ENCODE peak calls at places on chromosomes 13 and 19, in nine cellular contexts. I is H1, A is stomach, Q is ovary, Y is transverse colon, L is suprapubic skin, O is sigmoid colon, E is esophagus muscularis mucosa, G is upper lobe of left lung. P is an unnamed sample.

GRCh38 chr19:30222428-30222873 is 149.7 kb upstream of the ZNF536 start:
- DNase-seq in I (peak; percentile 90), A (no peak), Q (no peak), Y (no peak), L (peak; percentile 69), O (no peak), E (no peak), G (no peak), P (no peak)

GRCh38 chr13:41976491-41976890 is 15.6 kb upstream of the VWA8 start:
- DNase-seq in I (no peak), A (no peak), Q (no peak), Y (no peak), L (no peak), O (no peak), E (no peak), G (no peak), P (no peak)

GRCh38 chr19:49891393-49891792 is 5.3 kb downstream of the IL4I1 start:
- DNase-seq in I (no peak), A (no peak), Q (no peak), Y (no peak), L (no peak), O (no peak), E (no peak), G (no peak), P (no peak)

GRCh38 chr13:67351915-67352314 is 121.8 kb upstream of the PCDH9 start:
- DNase-seq in I (no peak), A (no peak), Q (no peak), Y (no peak), L (no peak), O (no peak), E (no peak), G (no peak), P (no peak)

GRCh38 chr19:50728084-50728737 is 5.0 kb downstream of the CLEC11A start:
- DNase-seq in I (peak; percentile 95), A (peak; percentile 43), Q (peak; percentile 89), Y (peak; percentile 42), L (peak; percentile 88), O (peak; percentile 91), E (no peak), G (peak; percentile 61), P (peak; percentile 62)

GRCh38 chr13:109602356-109602755 is 184.0 kb downstream of the IRS2 start:
- DNase-seq in I (no peak), A (no peak), Q (no peak), Y (no peak), L (no peak), O (no peak), E (no peak), G (no peak), P (no peak)

GRCh38 chr19:4533835-4534424 is 1.1 kb downstream of the PLIN5 start:
- DNase-seq in I (no peak), A (no peak), Q (no peak), Y (no peak), L (no peak), O (no peak), E (no peak), G (no peak), P (no peak)

GRCh38 chr13:30607908-30608307 is 9.8 kb upstream of the USPL1 start:
- DNase-seq in I (no peak), A (peak; percentile 34), Q (no peak), Y (peak; percentile 57), L (no peak), O (no peak), E (no peak), G (peak; percentile 80), P (no peak)

GRCh38 chr19:40080289-40080688 is 10.5 kb downstream of the ZNF780A start:
- DNase-seq in I (no peak), A (no peak), Q (no peak), Y (no peak), L (no peak), O (no peak), E (no peak), G (no peak), P (no peak)

DNA sequence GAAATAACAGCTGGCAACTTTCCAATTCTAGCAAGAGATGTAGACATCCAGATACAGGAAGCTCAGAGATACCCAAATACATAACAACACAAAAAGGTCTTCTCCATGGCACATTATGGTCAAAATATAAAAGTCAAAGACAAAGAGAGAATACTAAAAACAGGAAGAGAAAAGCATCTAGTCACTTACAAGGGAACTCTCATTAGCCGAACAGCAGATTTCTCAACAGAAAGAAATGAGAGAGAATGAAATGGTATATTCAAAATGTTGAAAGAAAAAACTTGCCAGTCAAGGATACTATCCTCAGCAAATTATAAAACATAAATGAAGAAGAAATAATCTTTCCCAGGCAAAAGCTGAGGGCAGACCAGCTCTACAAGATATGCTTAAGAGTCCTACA is 12.4 kb downstream of the ZNF780A start:
- DNase-seq in I (no peak), A (no peak), Q (no peak), Y (no peak), L (no peak), O (no peak), E (no peak), G (no peak), P (no peak)
- H3K36me3 ChIP-seq in I (peaks cover 28% of the 10 kb centered on the region), A (peaks cover 96% of the 10 kb centered on the region), Q (no peaks in the 10 kb centered on the region), Y (peaks cover 94% of the 10 kb centered on the region), L (peaks cover 82% of the 10 kb centered on the region), O (peaks cover 49% of the 10 kb centered on the region), E (peaks cover 100% of the 10 kb centered on the region), G (peaks cover 41% of the 10 kb centered on the region), P (peaks cover 100% of the 10 kb centered on the region)

DNA sequence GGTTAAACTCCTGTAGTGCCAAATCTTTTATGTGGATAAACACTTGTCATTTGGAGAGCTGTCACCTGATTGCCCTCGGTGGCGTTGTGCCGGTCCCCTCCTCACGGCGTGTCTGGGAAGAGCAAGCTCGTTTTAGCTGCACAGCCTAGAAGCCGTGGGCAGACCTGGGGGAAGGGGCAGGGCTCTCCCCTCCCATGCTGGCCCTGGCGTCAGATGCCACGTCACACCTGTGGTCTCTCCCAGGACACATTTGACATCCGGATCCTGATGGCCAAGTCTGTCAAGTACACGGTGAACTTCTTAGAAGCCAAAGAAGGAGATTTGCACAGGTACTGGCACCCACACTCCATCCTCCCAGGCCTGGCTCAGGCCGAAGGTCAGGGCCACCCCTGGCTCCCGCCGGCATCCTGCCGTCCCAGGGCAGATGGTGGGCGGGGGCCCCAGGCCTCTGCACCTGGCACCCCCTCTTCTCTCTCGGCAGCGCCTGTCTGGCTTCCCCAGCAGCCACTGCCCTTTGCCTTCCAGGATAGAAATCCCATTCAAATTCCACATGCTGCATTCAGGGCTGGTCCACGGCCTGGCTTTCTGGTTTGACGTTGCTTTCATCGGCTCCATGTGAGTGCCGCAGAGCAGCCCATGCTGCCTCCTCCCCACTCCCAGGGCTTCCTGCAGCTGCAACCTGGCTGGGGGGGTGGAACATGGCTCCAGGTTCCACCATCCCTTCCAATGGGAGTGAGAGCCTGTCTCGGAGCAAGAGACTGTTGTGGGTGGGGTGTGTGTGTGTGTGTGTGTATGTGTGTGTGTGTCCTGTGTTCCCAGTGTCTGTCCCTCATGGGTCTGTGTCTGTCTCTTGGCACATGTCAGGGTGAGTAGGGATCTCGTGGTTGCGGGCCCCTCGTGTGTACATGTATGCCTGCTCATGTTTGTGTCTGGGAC is 8.8 kb downstream of the YIPF2 start:
- DNase-seq in I (no peak), A (no peak), Q (no peak), Y (no peak), L (no peak), O (no peak), E (no peak), G (peak; percentile 45), P (no peak)
- TF ChIP-seq EP300 in I (no peak), A (no peak), Q (no peak), Y (no peak), L (no peak), O (no peak), E (no peak), G (no peak), P (no peak)

GRCh38 chr19:12837225-12837624 is 1.1 kb upstream of the MAST1 start:
- DNase-seq in I (no peak), A (no peak), Q (no peak), Y (no peak), L (no peak), O (no peak), E (no peak), G (no peak), P (no peak)
- H3K36me3 ChIP-seq in I (no peaks in the 10 kb centered on the region), A (no peaks in the 10 kb centered on the region), Q (no peaks in the 10 kb centered on the region), Y (no peaks in the 10 kb centered on the region), L (no peaks in the 10 kb centered on the region), O (no peaks in the 10 kb centered on the region), E (no peaks in the 10 kb centered on the region), G (no peaks in the 10 kb centered on the region), P (no peaks in the 10 kb centered on the region)

GRCh38 chr13:28574617-28575142 is 79.8 kb upstream of the FLT1 start:
- DNase-seq in I (no peak), A (no peak), Q (no peak), Y (peak; percentile 46), L (no peak), O (no peak), E (no peak), G (peak; percentile 67), P (no peak)
- TF ChIP-seq EP300 in I (no peak), A (no peak), Q (no peak), Y (no peak), L (no peak), O (no peak), E (no peak), G (peak; percentile 3), P (peak; percentile 45)

GRCh38 chr19:16627928-16628182 is 149 bp downstream of the MED26 start:
- DNase-seq in I (no peak), A (no peak), Q (no peak), Y (no peak), L (no peak), O (no peak), E (no peak), G (no peak), P (no peak)
- H3K36me3 ChIP-seq in I (peaks cover 5% of the 10 kb centered on the region), A (peaks cover 42% of the 10 kb centered on the region), Q (no peaks in the 10 kb centered on the region), Y (peaks cover 11% of the 10 kb centered on the region), L (peaks cover 27% of the 10 kb centered on the region), O (peaks cover 4% of the 10 kb centered on the region), E (peaks cover 35% of the 10 kb centered on the region), G (peaks cover 4% of the 10 kb centered on the region), P (no peaks in the 10 kb centered on the region)

GRCh38 chr19:46860846-46861690 is at the start of gene ARHGAP35:
- DNase-seq in I (peak; percentile 77), A (no peak), Q (peak; percentile 81), Y (peak; percentile 43), L (peak; percentile 79), O (no peak), E (no peak), G (peak; percentile 75), P (no peak)
- TF ChIP-seq EP300 in I (no peak), A (no peak), Q (no peak), Y (no peak), L (no peak), O (no peak), E (no peak), G (no peak), P (no peak)

DNA sequence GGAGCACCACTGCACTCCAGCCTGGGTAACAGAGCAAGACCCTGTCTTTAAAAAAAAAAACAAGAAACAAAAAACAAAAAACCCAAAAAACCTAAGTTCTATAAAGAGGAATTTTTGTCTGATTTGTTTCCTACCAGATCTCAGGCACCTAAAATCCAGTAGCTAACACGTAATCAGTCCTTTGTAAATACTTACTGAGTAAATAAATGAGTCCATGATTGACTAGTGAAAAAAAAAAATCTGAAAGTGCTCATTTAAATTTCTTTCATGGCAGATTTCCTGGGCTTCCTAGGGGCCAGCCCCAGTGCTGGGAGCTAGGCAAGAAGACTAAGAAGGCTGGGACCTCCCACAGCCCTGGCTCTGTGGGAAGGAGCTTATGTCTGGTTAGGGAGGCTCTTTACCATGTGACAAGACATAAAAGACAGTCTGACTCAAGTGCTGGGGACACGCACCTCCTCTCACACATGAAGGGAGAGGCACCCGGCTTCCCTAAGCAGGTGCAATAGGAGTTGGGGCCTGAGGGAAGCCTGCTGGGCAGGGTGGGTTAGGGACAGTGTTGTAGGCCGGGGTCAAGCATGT is 22.5 kb downstream of the LIG1 start:
- DNase-seq in I (no peak), A (no peak), Q (no peak), Y (no peak), L (no peak), O (no peak), E (no peak), G (no peak), P (no peak)
- H3K36me3 ChIP-seq in I (peaks cover 31% of the 10 kb centered on the region), A (peaks cover 64% of the 10 kb centered on the region), Q (no peaks in the 10 kb centered on the region), Y (no peaks in the 10 kb centered on the region), L (peaks cover 62% of the 10 kb centered on the region), O (no peaks in the 10 kb centered on the region), E (peaks cover 8% of the 10 kb centered on the region), G (peaks cover 6% of the 10 kb centered on the region), P (no peaks in the 10 kb centered on the region)